ENCODE peak calls at places on chromosome 3, in seven cellular contexts. C is bronchial epithelial cell, B is astrocyte, H is breast epithelium, M is Peyer's patch, V is IMR-90, K is spleen. T is an unnamed sample.

GRCh38 chr3:141408596-141408995 is 40.3 kb downstream of the ZBTB38 start:
- DNase-seq in B (no peak), M (no peak), V (no peak), K (no peak), H (no peak), C (no peak), T (no peak)

GRCh38 chr3:44883999-44884431 is 9.6 kb downstream of the TGM4 start:
- DNase-seq in K (no peak), V (peak), C (peak), B (peak), M (no peak), H (no peak), T (peak)

GRCh38 chr3:83523470-83524073 is 1435.2 kb upstream of the CADM2 start:
- DNase-seq in K (no peak), H (no peak), B (peak), V (no peak), M (no peak), C (peak), T (peak)

GRCh38 chr3:127815001-127815400 is 7.3 kb downstream of the MGLL start:
- DNase-seq in M (no peak), C (no peak), B (no peak), V (peak), H (no peak), K (no peak), T (no peak)

GRCh38 chr3:144351968-144352367 is 380.3 kb downstream of the DIPK2A start:
- DNase-seq in M (no peak), V (no peak), K (no peak), H (no peak), B (no peak), C (no peak), T (no peak)

GRCh38 chr3:183370391-183370790 is 58.0 kb downstream of the MCF2L2 start:
- DNase-seq in H (no peak), B (no peak), K (no peak), C (no peak), M (no peak), V (peak), T (no peak)

GRCh38 chr3:171284308-171285075 is 175.7 kb downstream of the TNIK start:
- DNase-seq in C (peak), M (no peak), B (peak), K (no peak), H (no peak), V (peak), T (peak)

GRCh38 chr3:58899159-58899952 is 150.5 kb downstream of the CFAP20DC start:
- DNase-seq in C (peak), H (peak), V (no peak), M (peak), K (peak), B (peak), T (peak)

GRCh38 chr3:137020315-137020714 is 62.5 kb downstream of the IL20RB start:
- DNase-seq in V (peak), H (no peak), B (no peak), K (no peak), M (no peak), C (no peak), T (no peak)

GRCh38 chr3:15645740-15646490 is 44.4 kb downstream of the BTD start:
- DNase-seq in B (peak), V (peak), K (no peak), M (no peak), C (peak), H (no peak), T (peak)

GRCh38 chr3:52090131-52090548 is 33.8 kb upstream of the DUSP7 start:
- DNase-seq in M (no peak), V (peak), K (peak), B (peak), H (no peak), C (peak), T (peak)

GRCh38 chr3:4413467-4413866 is 53.6 kb downstream of the SUMF1 start:
- DNase-seq in B (peak), H (no peak), V (no peak), K (no peak), C (peak), M (no peak), T (no peak)

GRCh38 chr3:172161390-172161789 is 122.0 kb downstream of the FNDC3B start:
- DNase-seq in K (no peak), M (no peak), C (no peak), B (no peak), H (no peak), V (no peak), T (no peak)

GRCh38 chr3:114456742-114457141 is 162.9 kb downstream of the TIGIT start:
- DNase-seq in K (no peak), B (no peak), C (no peak), M (no peak), V (no peak), H (no peak), T (no peak)

GRCh38 chr3:56193531-56193930 is 274.7 kb downstream of the ERC2 start:
- DNase-seq in B (no peak), M (no peak), C (no peak), H (no peak), V (no peak), K (no peak), T (no peak)

GRCh38 chr3:116135462-116135861 is 309.8 kb downstream of the LSAMP start:
- DNase-seq in B (peak), C (no peak), K (no peak), M (no peak), H (no peak), V (peak), T (no peak)

GRCh38 chr3:125310623-125311076 is 64.5 kb downstream of the ZNF148 start:
- DNase-seq in M (no peak), C (no peak), V (no peak), H (no peak), K (no peak), B (no peak), T (no peak)

GRCh38 chr3:69306239-69307185 is 79.4 kb downstream of the FRMD4B start:
- DNase-seq in M (no peak), B (peak), K (peak), H (peak), V (peak), C (peak), T (peak)

GRCh38 chr3:196707566-196707965 is 4.5 kb downstream of the CEP19 start:
- DNase-seq in M (no peak), K (no peak), H (no peak), C (no peak), V (no peak), B (no peak), T (no peak)

GRCh38 chr3:43515208-43515917 is 106.4 kb downstream of the ANO10 start:
- DNase-seq in H (no peak), K (no peak), M (no peak), C (no peak), V (no peak), B (no peak), T (no peak)

GRCh38 chr3:23686535-23686934 is 119.2 kb upstream of the UBE2E1 start:
- DNase-seq in C (no peak), B (no peak), K (no peak), V (no peak), M (no peak), H (no peak), T (no peak)

GRCh38 chr3:143847787-143848631 is at the start of gene SLC9A9:
- DNase-seq in V (peak), B (peak), K (peak), H (no peak), C (peak), M (no peak), T (peak)

GRCh38 chr3:155194973-155195372 is 98.5 kb downstream of the STRIT1 start:
- DNase-seq in K (no peak), C (no peak), B (no peak), M (no peak), V (no peak), H (no peak), T (no peak)

GRCh38 chr3:197516517-197516889 is 39.3 kb downstream of the BDH1 start:
- DNase-seq in C (peak), H (peak), M (no peak), B (peak), K (peak), V (peak), T (peak)

GRCh38 chr3:192819001-192819569 is 91.7 kb upstream of the FGF12 start:
- DNase-seq in V (peak), H (no peak), C (peak), M (no peak), B (peak), K (no peak), T (peak)

GRCh38 chr3:73685061-73685460 is 60.3 kb upstream of the PDZRN3 start:
- DNase-seq in H (no peak), B (no peak), M (no peak), V (no peak), K (no peak), C (no peak), T (no peak)

GRCh38 chr3:57755368-57756021 is 614 bp upstream of the SLMAP start:
- DNase-seq in M (peak), V (peak), H (peak), B (peak), C (peak), K (peak), T (peak)

GRCh38 chr3:58173670-58174472 is 36.9 kb downstream of the DNASE1L3 start:
- DNase-seq in C (peak), B (no peak), H (peak), K (peak), M (peak), V (no peak), T (peak)

GRCh38 chr3:11288786-11289637 is 16.8 kb downstream of the ATG7 start:
- DNase-seq in C (peak), K (no peak), M (no peak), H (no peak), B (peak), V (peak), T (peak)

GRCh38 chr3:136464502-136464901 is 214.4 kb downstream of the PCCB start:
- DNase-seq in V (peak), K (no peak), M (no peak), C (peak), H (no peak), B (peak), T (no peak)

GRCh38 chr3:152977356-152977755 is 142.4 kb downstream of the P2RY1 start:
- DNase-seq in C (peak), K (no peak), M (no peak), V (no peak), H (no peak), B (no peak), T (no peak)

GRCh38 chr3:188956839-188957489 is 214.8 kb upstream of the TPRG1 start:
- DNase-seq in H (no peak), M (no peak), C (peak), B (peak), K (no peak), V (peak), T (peak)

GRCh38 chr3:106336619-106337018 is 467.8 kb upstream of the CBLB start:
- DNase-seq in B (no peak), V (no peak), K (no peak), C (no peak), H (no peak), M (no peak), T (no peak)

DNA sequence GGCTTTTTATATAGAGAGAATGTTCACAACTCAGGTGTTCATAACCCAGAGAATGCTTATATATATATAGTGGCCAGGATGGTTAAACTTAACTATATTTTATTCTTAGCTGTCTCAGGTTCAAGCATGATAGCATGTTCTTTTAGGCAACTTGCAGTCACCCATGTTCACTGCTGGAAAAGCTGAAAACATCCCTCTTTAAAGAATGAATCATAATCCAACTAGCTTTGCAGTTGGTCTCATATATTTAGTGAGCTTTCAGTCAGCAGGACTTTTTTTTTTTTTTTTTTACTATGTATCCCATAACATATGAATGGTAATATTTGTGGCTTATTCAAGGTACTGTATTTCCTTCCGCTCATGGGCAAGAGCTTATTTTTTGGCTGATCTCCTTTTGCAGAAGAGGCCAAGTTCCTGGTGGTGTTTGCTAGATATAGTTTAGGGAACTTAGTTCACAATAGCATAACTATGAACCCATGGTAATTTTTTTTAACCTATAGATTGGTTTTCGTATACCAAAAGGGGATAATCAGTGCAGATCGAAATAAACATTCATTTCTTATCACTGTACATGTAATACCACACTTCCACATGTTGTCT is 77.5 kb downstream of the CMSS1 start:
- DNase-seq in H (no peak), B (no peak), V (peak), C (no peak), M (no peak), K (no peak), T (no peak)
- H3K4me3 ChIP-seq in H (no peak), B (no peak), V (no peak), C (no peak), M (no peak), K (no peak), T (no peak)

DNA sequence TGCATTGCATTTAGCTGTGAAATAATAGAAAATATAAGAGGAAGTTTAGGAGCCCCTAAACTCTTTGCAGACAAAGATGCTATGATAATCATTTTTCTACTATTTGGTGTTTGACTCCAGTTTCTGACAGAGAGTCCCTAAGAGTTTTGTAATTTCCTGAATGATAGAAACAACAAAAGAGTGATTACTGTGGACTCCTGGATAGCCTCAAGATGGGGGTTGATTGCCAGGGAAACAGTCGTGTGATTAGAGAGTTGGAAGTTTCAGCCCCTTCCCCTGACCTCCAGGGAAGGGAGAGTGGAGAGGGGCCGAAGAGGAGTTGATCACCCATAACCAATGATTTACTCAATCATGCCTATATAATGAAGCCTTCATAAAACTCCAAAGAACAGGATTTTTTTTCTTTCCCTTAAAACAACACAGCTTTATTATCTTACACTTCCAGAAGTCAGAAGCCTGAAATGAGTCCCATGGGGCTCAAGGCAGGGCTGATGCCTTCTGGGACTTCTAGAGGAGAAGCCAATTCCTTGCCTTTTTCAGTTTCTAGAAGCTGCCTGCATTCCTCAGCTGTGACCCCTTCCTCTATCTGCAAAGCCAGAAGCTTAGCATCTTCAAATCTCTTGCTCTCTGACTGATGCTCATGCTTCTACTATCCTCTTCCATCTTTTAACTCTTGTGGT is 292.3 kb upstream of the ZPLD1 start:
- DNase-seq in V (no peak), K (no peak), H (no peak), M (no peak), C (no peak), B (no peak), T (no peak)
- H3K4me3 ChIP-seq in V (no peak), K (no peak), H (no peak), M (no peak), C (no peak), B (no peak), T (no peak)

GRCh38 chr3:149464706-149465328 is 9.7 kb upstream of the TM4SF4 start:
- DNase-seq in K (peak), C (no peak), B (no peak), V (no peak), H (no peak), M (no peak), T (no peak)
- H3K4me3 ChIP-seq in K (no peak), C (no peak), B (no peak), V (no peak), H (no peak), M (no peak), T (no peak)

DNA sequence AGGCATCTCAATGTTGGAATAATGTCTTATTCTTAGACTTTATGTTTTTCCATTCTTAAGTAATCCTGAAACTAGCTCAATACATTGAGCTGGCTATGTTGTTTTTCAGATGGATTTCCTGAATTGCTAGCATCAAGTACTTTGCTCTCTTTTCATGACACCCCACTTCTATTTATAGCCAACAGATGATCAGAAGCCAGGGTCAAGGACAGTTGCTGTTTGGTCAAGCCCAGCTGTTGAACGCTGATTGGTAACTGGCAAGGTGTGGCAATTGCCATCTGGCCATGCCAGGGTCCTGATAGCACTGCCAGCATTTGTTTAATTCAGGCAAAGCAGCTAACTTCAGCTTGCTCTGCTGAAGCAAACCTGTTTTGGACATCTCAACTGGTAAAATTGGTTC is 46.2 kb upstream of the PLCL2 start:
- DNase-seq in K (no peak), V (no peak), H (no peak), M (peak), B (no peak), C (no peak), T (no peak)
- H3K4me3 ChIP-seq in K (no peak), V (no peak), H (no peak), M (no peak), B (no peak), C (no peak), T (no peak)

GRCh38 chr3:123285931-123286307 is 84.2 kb downstream of the SEC22A start:
- DNase-seq in K (no peak), C (no peak), V (no peak), M (no peak), H (no peak), B (no peak), T (no peak)
- H3K4me3 ChIP-seq in K (no peak), C (no peak), V (no peak), M (no peak), H (no peak), B (no peak), T (no peak)

GRCh38 chr3:177537612-177538011 is 340.3 kb upstream of the TBL1XR1 start:
- DNase-seq in H (no peak), K (no peak), V (no peak), C (no peak), M (no peak), B (no peak), T (no peak)

GRCh38 chr3:177536873-177537272 is 339.6 kb upstream of the TBL1XR1 start:
- DNase-seq in H (no peak), K (no peak), M (no peak), B (no peak), C (no peak), V (no peak), T (no peak)

GRCh38 chr3:177538743-177539730 is 341.8 kb upstream of the TBL1XR1 start:
- DNase-seq in B (no peak), C (peak), H (no peak), M (no peak), K (no peak), V (peak), T (no peak)

DNA sequence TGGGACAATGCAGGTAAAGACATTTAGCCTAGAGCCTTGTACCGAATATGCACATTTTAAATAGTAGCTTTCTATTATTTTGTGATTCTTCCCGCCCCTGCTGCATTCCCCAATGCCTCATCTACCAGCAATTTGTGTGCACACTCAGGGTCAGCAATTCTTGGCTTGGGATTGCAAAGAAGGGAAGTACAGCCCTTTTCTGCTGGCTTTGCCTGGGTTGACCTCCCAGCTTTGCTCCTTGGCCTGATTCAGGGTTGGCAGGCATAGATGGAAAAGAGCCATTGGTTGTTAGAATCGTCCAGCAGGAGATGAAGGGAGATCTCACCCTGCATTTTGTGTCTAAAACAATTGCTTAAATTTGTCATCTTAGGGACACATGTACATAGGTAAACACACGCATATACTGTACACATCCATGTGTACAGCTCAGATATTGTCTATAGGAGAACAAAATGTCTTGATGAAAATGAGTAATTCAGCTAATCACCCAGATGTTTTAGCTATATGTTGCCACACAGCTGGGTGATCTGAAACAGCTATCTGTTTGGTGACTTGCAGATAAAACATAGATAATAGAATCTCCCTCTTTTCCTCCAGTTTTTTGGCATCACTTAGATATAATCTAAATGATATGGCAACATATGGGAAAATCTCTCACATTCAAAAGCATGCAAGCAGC is 340.9 kb upstream of the TBL1XR1 start:
- DNase-seq in C (no peak), M (no peak), H (no peak), K (no peak), V (peak), B (peak), T (no peak)
- H3K4me3 ChIP-seq in C (no peak), M (no peak), H (no peak), K (no peak), V (no peak), B (no peak), T (no peak)

T was measured in hepatocyte.